ENCODE peak calls at places on chromosomes 7 and 10, in four cellular contexts. One of them, this sample, is unnamed.

GRCh38 chr10:51733061-51733460 is 33.7 kb upstream of the CSTF2T start:
- DNase-seq in neural progenitor cell: no peak
- DNase-seq in IMR-90: peak; percentile 67
- DNase-seq in left ventricle myocardium inferior: no peak
- DNase-seq in this sample: no peak

GRCh38 chr7:14698239-14698638 is 204.3 kb downstream of the DGKB start:
- DNase-seq in neural progenitor cell: no peak
- DNase-seq in IMR-90: no peak
- DNase-seq in left ventricle myocardium inferior: no peak
- DNase-seq in this sample: peak; percentile 15

GRCh38 chr10:15168296-15168780 is at the start of gene NMT2:
- DNase-seq in neural progenitor cell: peak; percentile 97
- DNase-seq in IMR-90: no peak
- DNase-seq in left ventricle myocardium inferior: peak; percentile 88
- DNase-seq in this sample: peak; percentile 53

GRCh38 chr10:52644678-52645434 is 127.7 kb downstream of the MBL2 start:
- DNase-seq in neural progenitor cell: peak; percentile 63
- DNase-seq in IMR-90: peak; percentile 32
- DNase-seq in left ventricle myocardium inferior: no peak
- DNase-seq in this sample: peak; percentile 49

GRCh38 chr7:92609921-92610518 is 19.8 kb upstream of the FAM133B start:
- DNase-seq in neural progenitor cell: no peak
- DNase-seq in IMR-90: peak; percentile 37
- DNase-seq in left ventricle myocardium inferior: no peak
- DNase-seq in this sample: peak; percentile 47

GRCh38 chr7:18808026-18808425 is 309.4 kb downstream of the TWIST1 start:
- DNase-seq in neural progenitor cell: no peak
- DNase-seq in IMR-90: no peak
- DNase-seq in left ventricle myocardium inferior: no peak
- DNase-seq in this sample: no peak

GRCh38 chr7:139695616-139696015 is 82.2 kb downstream of the HIPK2 start:
- DNase-seq in neural progenitor cell: no peak
- DNase-seq in IMR-90: no peak
- DNase-seq in left ventricle myocardium inferior: no peak
- DNase-seq in this sample: no peak

GRCh38 chr10:127935115-127935561 is 28.2 kb downstream of the PTPRE start:
- DNase-seq in neural progenitor cell: no peak
- DNase-seq in IMR-90: no peak
- DNase-seq in left ventricle myocardium inferior: no peak
- DNase-seq in this sample: no peak

GRCh38 chr7:39621261-39621660 is 2.1 kb upstream of the RALA start:
- DNase-seq in neural progenitor cell: no peak
- DNase-seq in IMR-90: peak; percentile 97
- DNase-seq in left ventricle myocardium inferior: no peak
- DNase-seq in this sample: peak; percentile 85

GRCh38 chr7:70807650-70808049 is 324.3 kb upstream of the GALNT17 start:
- DNase-seq in neural progenitor cell: no peak
- DNase-seq in IMR-90: no peak
- DNase-seq in left ventricle myocardium inferior: no peak
- DNase-seq in this sample: no peak

GRCh38 chr7:28748934-28749584 is 209.1 kb downstream of the TRIL start:
- DNase-seq in neural progenitor cell: no peak
- DNase-seq in IMR-90: peak; percentile 71
- DNase-seq in left ventricle myocardium inferior: no peak
- DNase-seq in this sample: peak; percentile 64

GRCh38 chr10:68813554-68813953 is 13.8 kb upstream of the STOX1 start:
- DNase-seq in neural progenitor cell: peak; percentile 23
- DNase-seq in IMR-90: no peak
- DNase-seq in left ventricle myocardium inferior: no peak
- DNase-seq in this sample: no peak

GRCh38 chr7:154973381-154973780 is 29.5 kb downstream of the PAXIP1 start:
- DNase-seq in neural progenitor cell: no peak
- DNase-seq in IMR-90: no peak
- DNase-seq in left ventricle myocardium inferior: no peak
- DNase-seq in this sample: no peak

GRCh38 chr7:24877790-24878311 is 102.1 kb downstream of the OSBPL3 start:
- DNase-seq in neural progenitor cell: no peak
- DNase-seq in IMR-90: peak; percentile 42
- DNase-seq in left ventricle myocardium inferior: no peak
- DNase-seq in this sample: no peak

GRCh38 chr7:70694909-70695803 is 436.8 kb upstream of the GALNT17 start:
- DNase-seq in neural progenitor cell: peak; percentile 70
- DNase-seq in IMR-90: peak; percentile 19
- DNase-seq in left ventricle myocardium inferior: no peak
- DNase-seq in this sample: no peak

GRCh38 chr10:46231087-46231486 is 55.7 kb upstream of the ANTXRL start:
- DNase-seq in neural progenitor cell: no peak
- DNase-seq in IMR-90: no peak
- DNase-seq in left ventricle myocardium inferior: no peak
- DNase-seq in this sample: no peak

GRCh38 chr7:42212541-42213090 is 24.4 kb downstream of the GLI3 start:
- DNase-seq in neural progenitor cell: peak; percentile 91
- DNase-seq in IMR-90: no peak
- DNase-seq in left ventricle myocardium inferior: no peak
- DNase-seq in this sample: no peak

GRCh38 chr7:434891-435486 is 84.7 kb downstream of the PDGFA start:
- DNase-seq in neural progenitor cell: peak; percentile 70
- DNase-seq in IMR-90: no peak
- DNase-seq in left ventricle myocardium inferior: no peak
- DNase-seq in this sample: no peak

GRCh38 chr10:76523798-76524231 is 1092.4 kb downstream of the LRMDA start:
- DNase-seq in neural progenitor cell: no peak
- DNase-seq in IMR-90: no peak
- DNase-seq in left ventricle myocardium inferior: no peak
- DNase-seq in this sample: no peak

GRCh38 chr10:7258948-7259523 is 151.8 kb downstream of the SFMBT2 start:
- DNase-seq in neural progenitor cell: no peak
- DNase-seq in IMR-90: no peak
- DNase-seq in left ventricle myocardium inferior: no peak
- DNase-seq in this sample: no peak

GRCh38 chr7:84058311-84059076 is 136.1 kb downstream of the SEMA3A start:
- DNase-seq in neural progenitor cell: no peak
- DNase-seq in IMR-90: peak; percentile 79
- DNase-seq in left ventricle myocardium inferior: no peak
- DNase-seq in this sample: peak; percentile 85

GRCh38 chr10:89414879-89415821 is 782 bp downstream of the IFIT5 start:
- DNase-seq in neural progenitor cell: peak; percentile 60
- DNase-seq in IMR-90: peak; percentile 32
- DNase-seq in left ventricle myocardium inferior: peak; percentile 40
- DNase-seq in this sample: peak; percentile 11

GRCh38 chr7:12256025-12256570 is 45.0 kb downstream of the TMEM106B start:
- DNase-seq in neural progenitor cell: no peak
- DNase-seq in IMR-90: peak; percentile 8
- DNase-seq in left ventricle myocardium inferior: no peak
- DNase-seq in this sample: peak; percentile 75

GRCh38 chr10:62234284-62234605 is 34.4 kb downstream of the RTKN2 start:
- DNase-seq in neural progenitor cell: no peak
- DNase-seq in IMR-90: no peak
- DNase-seq in left ventricle myocardium inferior: no peak
- DNase-seq in this sample: peak; percentile 29

GRCh38 chr7:12130664-12131063 is 80.4 kb upstream of the TMEM106B start:
- DNase-seq in neural progenitor cell: no peak
- DNase-seq in IMR-90: no peak
- DNase-seq in left ventricle myocardium inferior: no peak
- DNase-seq in this sample: peak; percentile 18

GRCh38 chr10:85665661-85666060 is 700.9 kb downstream of the GRID1 start:
- DNase-seq in neural progenitor cell: no peak
- DNase-seq in IMR-90: no peak
- DNase-seq in left ventricle myocardium inferior: no peak
- DNase-seq in this sample: no peak

GRCh38 chr7:142438235-142438922 is 180.5 kb upstream of the PRSS58 start:
- DNase-seq in neural progenitor cell: peak; percentile 77
- DNase-seq in IMR-90: peak; percentile 64
- DNase-seq in left ventricle myocardium inferior: no peak
- DNase-seq in this sample: peak; percentile 55

GRCh38 chr10:17758200-17758599 is 6.2 kb downstream of the TMEM236 start:
- DNase-seq in neural progenitor cell: no peak
- DNase-seq in IMR-90: no peak
- DNase-seq in left ventricle myocardium inferior: no peak
- DNase-seq in this sample: no peak

GRCh38 chr7:38411404-38411803 is 138.0 kb upstream of the TARP start:
- DNase-seq in neural progenitor cell: peak; percentile 43
- DNase-seq in IMR-90: peak; percentile 13
- DNase-seq in left ventricle myocardium inferior: no peak
- DNase-seq in this sample: peak; percentile 23
- TF ChIP-seq CTCF in neural progenitor cell: peak; percentile 53
- TF ChIP-seq CTCF in IMR-90: peak; percentile 6
- TF ChIP-seq CTCF in left ventricle myocardium inferior: no peak
- TF ChIP-seq CTCF in this sample: peak; percentile 30

DNA sequence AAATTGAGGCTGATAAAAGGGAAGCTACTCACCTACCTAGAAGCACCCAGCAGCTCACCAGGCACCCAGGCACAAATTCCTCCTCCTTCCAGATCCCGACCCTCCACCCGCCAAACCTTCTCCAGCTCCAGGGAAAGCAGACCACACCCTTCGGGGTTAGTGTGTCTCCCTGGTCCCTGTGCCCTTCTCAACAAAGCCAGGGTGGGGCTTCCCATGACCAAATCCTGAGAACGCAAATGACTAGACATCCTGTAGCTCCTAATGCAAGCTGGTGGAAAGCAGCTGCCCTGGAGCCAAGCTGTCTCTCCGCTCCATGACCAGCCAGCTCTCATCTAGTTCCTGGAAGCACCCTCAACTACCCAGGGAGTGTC is 4.4 kb downstream of the TBX20 start:
- DNase-seq in neural progenitor cell: no peak
- DNase-seq in IMR-90: no peak
- DNase-seq in left ventricle myocardium inferior: peak; percentile 24
- DNase-seq in this sample: no peak
- H3K4me3 ChIP-seq in neural progenitor cell: peak overlapping the region; percentile 27
- H3K4me3 ChIP-seq in IMR-90: no peak overlapping the region
- H3K4me3 ChIP-seq in left ventricle myocardium inferior: peak overlapping the region; percentile 73
- H3K4me3 ChIP-seq in this sample: no peak overlapping the region

GRCh38 chr7:121337398-121337797 is 8.6 kb downstream of the WNT16 start:
- DNase-seq in neural progenitor cell: no peak
- DNase-seq in IMR-90: no peak
- DNase-seq in left ventricle myocardium inferior: no peak
- DNase-seq in this sample: peak; percentile 29
- TF ChIP-seq CTCF in neural progenitor cell: peak; percentile 11
- TF ChIP-seq CTCF in IMR-90: peak; percentile 46
- TF ChIP-seq CTCF in left ventricle myocardium inferior: peak; percentile 12
- TF ChIP-seq CTCF in this sample: peak; percentile 23

GRCh38 chr7:143510854-143511592 is 33.4 kb downstream of the TAS2R41 start:
- DNase-seq in neural progenitor cell: no peak
- DNase-seq in IMR-90: no peak
- DNase-seq in left ventricle myocardium inferior: no peak
- DNase-seq in this sample: no peak
- H3K4me3 ChIP-seq in neural progenitor cell: no peak overlapping the region
- H3K4me3 ChIP-seq in IMR-90: no peak overlapping the region
- H3K4me3 ChIP-seq in left ventricle myocardium inferior: peak overlapping the region; percentile 20
- H3K4me3 ChIP-seq in this sample: no peak overlapping the region

GRCh38 chr7:2101630-2102374 is 130.9 kb downstream of the MAD1L1 start:
- DNase-seq in neural progenitor cell: no peak
- DNase-seq in IMR-90: no peak
- DNase-seq in left ventricle myocardium inferior: no peak
- DNase-seq in this sample: no peak
- TF ChIP-seq CTCF in neural progenitor cell: no peak
- TF ChIP-seq CTCF in IMR-90: no peak
- TF ChIP-seq CTCF in left ventricle myocardium inferior: no peak
- TF ChIP-seq CTCF in this sample: no peak

DNA sequence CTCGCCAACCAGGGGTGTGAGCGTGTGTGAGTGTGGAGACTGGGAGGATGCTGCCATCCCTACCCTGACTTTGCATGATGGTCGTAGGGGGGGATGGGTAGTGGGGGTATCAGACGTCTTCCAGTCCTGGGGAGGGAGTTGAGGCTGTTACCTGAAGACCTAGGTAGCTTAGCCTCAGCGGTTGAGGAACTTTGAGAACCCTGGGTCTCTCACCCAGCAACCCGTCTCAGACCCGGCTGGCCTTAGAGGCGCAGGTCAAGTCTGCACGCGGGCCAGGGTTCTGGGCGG is 2.7 kb downstream of the SLC4A2 start:
- DNase-seq in neural progenitor cell: no peak
- DNase-seq in IMR-90: no peak
- DNase-seq in left ventricle myocardium inferior: no peak
- DNase-seq in this sample: no peak
- H3K4me3 ChIP-seq in neural progenitor cell: peak overlapping the region; percentile 41
- H3K4me3 ChIP-seq in IMR-90: no peak overlapping the region
- H3K4me3 ChIP-seq in left ventricle myocardium inferior: peak overlapping the region; percentile 93
- H3K4me3 ChIP-seq in this sample: no peak overlapping the region

GRCh38 chr7:20218261-20218660 is 1.1 kb upstream of the MACC1 start:
- DNase-seq in neural progenitor cell: no peak
- DNase-seq in IMR-90: no peak
- DNase-seq in left ventricle myocardium inferior: no peak
- DNase-seq in this sample: peak; percentile 55

GRCh38 chr7:20216637-20217036 is 547 bp downstream of the MACC1 start:
- DNase-seq in neural progenitor cell: no peak
- DNase-seq in IMR-90: no peak
- DNase-seq in left ventricle myocardium inferior: no peak
- DNase-seq in this sample: no peak

GRCh38 chr7:20219062-20219445 is 1.9 kb upstream of the MACC1 start:
- DNase-seq in neural progenitor cell: no peak
- DNase-seq in IMR-90: no peak
- DNase-seq in left ventricle myocardium inferior: no peak
- DNase-seq in this sample: no peak

GRCh38 chr7:20219446-20220292 is 2.5 kb upstream of the MACC1 start:
- DNase-seq in neural progenitor cell: no peak
- DNase-seq in IMR-90: peak; percentile 99
- DNase-seq in left ventricle myocardium inferior: peak; percentile 69
- DNase-seq in this sample: peak; percentile 90

GRCh38 chr7:20217193-20217948 is at the start of gene MACC1:
- DNase-seq in neural progenitor cell: peak; percentile 71
- DNase-seq in IMR-90: no peak
- DNase-seq in left ventricle myocardium inferior: no peak
- DNase-seq in this sample: peak; percentile 95
- TF ChIP-seq CTCF in neural progenitor cell: peak; percentile 60
- TF ChIP-seq CTCF in IMR-90: no peak
- TF ChIP-seq CTCF in left ventricle myocardium inferior: peak; percentile 21
- TF ChIP-seq CTCF in this sample: peak; percentile 58

GRCh38 chr7:55549457-55549856 is 22.8 kb downstream of the VOPP1 start:
- DNase-seq in neural progenitor cell: no peak
- DNase-seq in IMR-90: no peak
- DNase-seq in left ventricle myocardium inferior: no peak
- DNase-seq in this sample: no peak
- H3K4me3 ChIP-seq in neural progenitor cell: no peak overlapping the region
- H3K4me3 ChIP-seq in IMR-90: no peak overlapping the region
- H3K4me3 ChIP-seq in left ventricle myocardium inferior: no peak overlapping the region
- H3K4me3 ChIP-seq in this sample: no peak overlapping the region

DNA sequence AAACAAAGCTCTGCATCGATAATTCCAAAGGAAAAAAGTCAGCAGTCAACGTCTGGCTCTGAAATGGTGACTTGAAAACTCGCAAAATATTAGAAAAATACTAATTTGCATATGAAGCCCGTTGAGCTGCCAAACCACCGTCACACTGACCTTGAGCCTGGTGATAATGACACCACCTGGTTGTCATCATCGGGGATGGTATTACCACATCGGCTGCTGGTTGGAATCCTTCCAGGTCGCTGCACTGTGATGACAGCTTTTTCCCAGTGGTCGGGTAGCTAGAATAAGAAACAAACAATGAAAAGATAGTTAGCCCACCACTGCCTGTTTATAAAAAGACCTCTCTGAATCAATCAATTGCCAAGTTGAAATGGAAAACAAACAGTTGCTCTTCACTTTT is 41.6 kb downstream of the LAMB1 start:
- DNase-seq in neural progenitor cell: no peak
- DNase-seq in IMR-90: no peak
- DNase-seq in left ventricle myocardium inferior: peak; percentile 76
- DNase-seq in this sample: no peak
- TF ChIP-seq CTCF in neural progenitor cell: no peak
- TF ChIP-seq CTCF in IMR-90: no peak
- TF ChIP-seq CTCF in left ventricle myocardium inferior: no peak
- TF ChIP-seq CTCF in this sample: no peak

This sample was measured in bronchial epithelial cell.